ENCODE peak calls at places on chromosomes 6 and 20, in eight cellular contexts. U, Y, K, V, X, S, Z and T are unnamed samples.

GRCh38 chr6:153024401-153025017 is 22.0 kb upstream of the MTRF1L start:
- DNase-seq in U (peak), Y (peak), K (peak), V (no peak), X (peak), S (peak), Z (peak), T (no peak)

GRCh38 chr6:149484733-149485700 is at the start of gene ZC3H12D:
- DNase-seq in U (peak), Y (peak), K (peak), V (no peak), X (peak), S (peak), Z (peak), T (peak)

GRCh38 chr6:43790031-43790430 is 20.0 kb downstream of the VEGFA start:
- DNase-seq in U (no peak), Y (peak), K (no peak), V (peak), X (no peak), S (no peak), Z (no peak), T (no peak)

GRCh38 chr20:59822291-59823029 is 111.0 kb downstream of the SYCP2 start:
- DNase-seq in U (no peak), Y (no peak), K (no peak), V (no peak), X (peak), S (no peak), Z (no peak), T (no peak)

GRCh38 chr20:47392015-47392720 is 35.7 kb upstream of the ZMYND8 start:
- DNase-seq in U (peak), Y (peak), K (no peak), V (no peak), X (no peak), S (peak), Z (peak), T (no peak)

GRCh38 chr6:82908661-82909060 is 157.0 kb downstream of the UBE3D start:
- DNase-seq in U (no peak), Y (no peak), K (no peak), V (no peak), X (no peak), S (peak), Z (no peak), T (peak)

GRCh38 chr20:41887500-41887899 is 269.3 kb upstream of the CHD6 start:
- DNase-seq in U (no peak), Y (no peak), K (no peak), V (no peak), X (no peak), S (no peak), Z (no peak), T (no peak)

GRCh38 chr20:35871311-35871771 is 83.0 kb downstream of the SCAND1 start:
- DNase-seq in U (peak), Y (peak), K (no peak), V (peak), X (no peak), S (no peak), Z (peak), T (no peak)

GRCh38 chr6:53391170-53391569 is 42.4 kb upstream of the ELOVL5 start:
- DNase-seq in U (no peak), Y (no peak), K (no peak), V (no peak), X (no peak), S (no peak), Z (no peak), T (no peak)

GRCh38 chr6:123635144-123635543 is 1.6 kb downstream of the TRDN start:
- DNase-seq in U (no peak), Y (no peak), K (no peak), V (no peak), X (no peak), S (no peak), Z (no peak), T (no peak)

GRCh38 chr6:83265384-83265783 is 72.2 kb downstream of the RWDD2A start:
- DNase-seq in U (peak), Y (peak), K (no peak), V (no peak), X (no peak), S (peak), Z (peak), T (no peak)

GRCh38 chr6:75751443-75751842 is 2.4 kb downstream of the MYO6 start:
- DNase-seq in U (peak), Y (peak), K (no peak), V (no peak), X (no peak), S (peak), Z (peak), T (no peak)

GRCh38 chr6:36025932-36026327 is 1.5 kb upstream of the SLC26A8 start:
- DNase-seq in U (peak), Y (peak), K (peak), V (no peak), X (peak), S (peak), Z (no peak), T (no peak)

GRCh38 chr6:81621816-81622395 is 130.6 kb downstream of the TENT5A start:
- DNase-seq in U (no peak), Y (no peak), K (no peak), V (no peak), X (no peak), S (no peak), Z (no peak), T (no peak)

GRCh38 chr6:70241991-70242420 is 60.9 kb downstream of the COL9A1 start:
- DNase-seq in U (no peak), Y (no peak), K (no peak), V (no peak), X (no peak), S (no peak), Z (no peak), T (peak)

GRCh38 chr20:49345538-49345937 is 67.7 kb upstream of the ZNFX1 start:
- DNase-seq in U (peak), Y (peak), K (no peak), V (no peak), X (no peak), S (peak), Z (peak), T (no peak)

GRCh38 chr6:170027111-170028043 is 263.5 kb downstream of the DLL1 start:
- DNase-seq in U (no peak), Y (peak), K (no peak), V (no peak), X (peak), S (peak), Z (no peak), T (no peak)

GRCh38 chr6:106677282-106677681 is 47.9 kb downstream of the QRSL1 start:
- DNase-seq in U (no peak), Y (no peak), K (no peak), V (no peak), X (no peak), S (no peak), Z (no peak), T (no peak)

GRCh38 chr6:2434116-2434515 is 188.7 kb upstream of the GMDS start:
- DNase-seq in U (no peak), Y (no peak), K (no peak), V (no peak), X (no peak), S (peak), Z (no peak), T (no peak)

GRCh38 chr6:54802775-54803631 is 43.6 kb upstream of the FAM83B start:
- DNase-seq in U (peak), Y (peak), K (peak), V (no peak), X (peak), S (peak), Z (peak), T (no peak)

GRCh38 chr20:36717657-36718056 is 28.2 kb downstream of the NDRG3 start:
- DNase-seq in U (no peak), Y (no peak), K (peak), V (no peak), X (peak), S (peak), Z (no peak), T (no peak)

GRCh38 chr20:33732166-33732970 is 572 bp downstream of the ZNF341 start:
- DNase-seq in U (peak), Y (peak), K (no peak), V (peak), X (peak), S (peak), Z (peak), T (peak)

GRCh38 chr6:7993952-7994351 is 70.2 kb downstream of the BLOC1S5 start:
- DNase-seq in U (no peak), Y (no peak), K (no peak), V (no peak), X (peak), S (peak), Z (no peak), T (no peak)

GRCh38 chr6:156808287-156808686 is 31.1 kb downstream of the ARID1B start:
- DNase-seq in U (no peak), Y (peak), K (no peak), V (no peak), X (peak), S (no peak), Z (peak), T (no peak)

GRCh38 chr6:23016701-23017100 is 447.3 kb downstream of the HDGFL1 start:
- DNase-seq in U (no peak), Y (peak), K (no peak), V (no peak), X (no peak), S (no peak), Z (no peak), T (no peak)

GRCh38 chr20:62946918-62947317 is 5.6 kb upstream of the SLC17A9 start:
- DNase-seq in U (no peak), Y (no peak), K (no peak), V (no peak), X (no peak), S (no peak), Z (no peak), T (no peak)

GRCh38 chr6:116266803-116267202 is 12.9 kb downstream of the TSPYL1 start:
- DNase-seq in U (no peak), Y (no peak), K (no peak), V (no peak), X (no peak), S (peak), Z (no peak), T (no peak)

GRCh38 chr20:62487564-62488086 is 11.8 kb upstream of the GATA5 start:
- DNase-seq in U (no peak), Y (no peak), K (no peak), V (no peak), X (peak), S (no peak), Z (no peak), T (no peak)

GRCh38 chr6:35240838-35241801 is 18.4 kb upstream of the ZNF76 start:
- DNase-seq in U (peak), Y (peak), K (peak), V (peak), X (peak), S (peak), Z (peak), T (peak)

DNA sequence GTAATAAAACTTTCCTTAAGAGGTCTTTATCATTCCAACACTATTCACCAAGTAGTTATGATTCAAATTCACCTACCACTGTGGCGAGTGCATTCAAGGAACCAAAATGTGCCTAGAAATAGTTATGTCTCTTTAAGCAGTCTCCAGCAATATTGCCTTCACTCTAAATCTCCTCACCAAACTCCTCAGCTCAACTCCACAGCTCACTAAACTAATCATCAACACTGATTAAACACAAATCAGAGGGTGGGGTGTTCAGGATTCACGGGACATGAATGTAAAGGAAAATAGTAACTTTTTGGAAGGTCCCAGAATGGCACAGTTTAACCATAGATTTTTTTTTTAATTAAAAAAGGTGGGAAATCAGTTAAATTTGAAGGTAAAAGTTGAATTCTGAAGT is 70.5 kb upstream of the THEMIS start:
- DNase-seq in U (no peak), Y (no peak), K (no peak), V (no peak), X (no peak), S (no peak), Z (no peak), T (no peak)
- H3K4me3 ChIP-seq in U (no peak), Y (no peak), K (no peak), V (no peak), X (no peak), S (peak), Z (no peak), T (no peak)

GRCh38 chr6:101395345-101395744 is 1.8 kb downstream of the GRIK2 start:
- DNase-seq in U (no peak), Y (no peak), K (no peak), V (no peak), X (no peak), S (peak), Z (no peak), T (no peak)
- TF ChIP-seq CTCF in U (no peak), Y (no peak), K (no peak), V (no peak), X (no peak), S (peak), Z (no peak), T (no peak)

DNA sequence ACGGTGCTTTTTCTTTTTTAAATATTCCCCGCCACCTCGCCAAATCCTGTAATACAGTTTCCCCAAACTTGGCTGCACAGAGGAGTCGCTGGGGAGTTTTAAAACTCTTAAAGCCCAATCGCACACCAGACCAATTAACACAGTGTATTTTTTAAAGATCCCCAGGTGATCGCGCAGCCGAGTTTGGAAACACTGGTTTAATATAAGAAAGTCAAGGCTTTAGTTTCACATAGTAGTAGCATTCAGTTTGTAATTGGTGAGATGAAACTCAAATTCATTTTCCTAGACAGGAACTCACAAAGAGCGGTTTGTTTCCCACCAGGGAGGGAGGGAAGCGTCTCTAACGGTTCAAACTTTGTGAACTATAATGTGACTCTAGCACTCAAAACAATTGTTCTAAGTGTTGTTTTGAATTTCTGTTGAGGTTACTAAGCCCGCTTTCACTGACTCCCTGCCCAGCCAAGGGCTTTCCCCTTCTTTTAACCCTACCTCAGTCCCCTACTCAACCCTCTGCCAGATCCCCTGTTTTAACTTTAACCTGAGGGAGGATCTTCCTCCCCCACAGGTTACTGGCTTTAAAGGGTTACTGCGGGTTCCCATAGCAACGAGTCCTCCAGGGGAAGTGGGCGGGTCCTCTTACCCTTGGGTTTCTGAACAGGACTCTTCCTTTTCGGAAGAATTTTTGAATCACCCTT is 25.7 kb upstream of the BTBD3 start:
- DNase-seq in U (peak), Y (peak), K (peak), V (no peak), X (peak), S (peak), Z (peak), T (peak)
- H3K4me3 ChIP-seq in U (peak), Y (peak), K (peak), V (peak), X (peak), S (peak), Z (peak), T (peak)

GRCh38 chr6:166253277-166254229 is 54.6 kb downstream of the PRR18 start:
- DNase-seq in U (no peak), Y (no peak), K (peak), V (no peak), X (peak), S (no peak), Z (no peak), T (peak)

GRCh38 chr6:166257911-166258318 is 50.3 kb downstream of the PRR18 start:
- DNase-seq in U (no peak), Y (no peak), K (no peak), V (no peak), X (no peak), S (peak), Z (no peak), T (no peak)

GRCh38 chr6:166262738-166263515 is 45.3 kb downstream of the PRR18 start:
- DNase-seq in U (no peak), Y (no peak), K (no peak), V (no peak), X (no peak), S (no peak), Z (no peak), T (no peak)

GRCh38 chr6:166258854-166259276 is 49.3 kb downstream of the PRR18 start:
- DNase-seq in U (no peak), Y (no peak), K (no peak), V (peak), X (no peak), S (peak), Z (peak), T (peak)

DNA sequence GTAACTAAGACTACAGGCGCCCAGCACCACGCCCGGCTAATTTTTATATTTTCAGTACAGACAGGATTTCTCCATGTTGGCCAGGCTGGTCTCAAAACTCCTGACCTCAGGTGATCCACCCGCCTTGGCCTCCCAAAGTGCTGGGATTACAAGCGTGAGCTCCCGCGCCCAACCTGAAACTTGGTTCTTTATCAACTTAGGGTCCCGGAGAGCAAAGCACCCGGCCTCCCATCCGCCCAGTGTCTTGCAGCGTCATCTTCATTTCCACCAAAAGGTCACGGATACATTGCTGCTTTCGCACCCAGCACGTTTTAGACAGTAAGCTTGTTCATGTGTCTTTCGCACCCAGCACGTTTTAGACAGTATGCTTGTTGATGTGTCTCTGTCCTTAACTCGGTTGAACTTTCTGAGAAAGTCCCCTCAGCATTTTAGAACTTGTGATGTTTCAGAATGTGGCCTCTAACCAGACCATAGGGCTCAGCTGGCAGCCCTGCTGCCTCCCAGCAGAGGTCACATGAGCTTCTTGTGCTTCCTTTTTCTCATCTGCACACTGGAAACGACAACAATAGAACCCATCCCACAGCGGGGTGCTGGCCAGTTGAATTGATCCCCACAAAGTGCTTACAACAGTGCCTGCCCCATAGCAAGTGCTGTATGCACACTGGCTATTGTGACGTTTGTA is 48.8 kb downstream of the PRR18 start:
- DNase-seq in U (no peak), Y (no peak), K (peak), V (no peak), X (no peak), S (no peak), Z (no peak), T (no peak)
- TF ChIP-seq CTCF in U (no peak), Y (no peak), K (no peak), V (no peak), X (no peak), S (no peak), Z (no peak), T (no peak)